ENCODE peak calls at places on chromosome 2, in eight cellular contexts. S is stomach, V is HCT116, F is breast epithelium, B is transverse colon, D is A549, C is lower leg skin, Q is heart left ventricle. W is an unnamed sample.

GRCh38 chr2:195026261-195026660 is 630.8 kb upstream of the SLC39A10 start:
- DNase-seq in S (no peak), V (no peak), F (no peak), B (no peak), D (no peak), C (no peak), Q (no peak), W (no peak)

GRCh38 chr2:60674524-60675165 is 81.4 kb upstream of the PAPOLG start:
- DNase-seq in S (peak), V (peak), F (peak), B (peak), D (peak), C (peak), Q (peak), W (peak)

GRCh38 chr2:196183528-196184231 is 12.3 kb upstream of the STK17B start:
- DNase-seq in S (no peak), V (no peak), F (no peak), B (no peak), D (no peak), C (no peak), Q (no peak), W (no peak)

GRCh38 chr2:168220971-168221819 is 26.2 kb downstream of the STK39 start:
- DNase-seq in S (no peak), V (no peak), F (no peak), B (no peak), D (no peak), C (no peak), Q (no peak), W (no peak)

GRCh38 chr2:63871864-63872263 is 30.2 kb downstream of the UGP2 start:
- DNase-seq in S (no peak), V (no peak), F (no peak), B (no peak), D (no peak), C (no peak), Q (no peak), W (no peak)

GRCh38 chr2:138090330-138090729 is 126.1 kb downstream of the HNMT start:
- DNase-seq in S (no peak), V (peak), F (no peak), B (no peak), D (no peak), C (no peak), Q (no peak), W (no peak)

GRCh38 chr2:98926601-98927000 is 9.4 kb downstream of the CRACDL start:
- DNase-seq in S (no peak), V (no peak), F (no peak), B (no peak), D (no peak), C (peak), Q (no peak), W (no peak)

GRCh38 chr2:72745679-72746368 is 80.0 kb downstream of the EXOC6B start:
- DNase-seq in S (no peak), V (peak), F (no peak), B (no peak), D (peak), C (no peak), Q (no peak), W (no peak)

GRCh38 chr2:71780162-71780561 is 326.8 kb downstream of the DYSF start:
- DNase-seq in S (no peak), V (no peak), F (no peak), B (no peak), D (no peak), C (peak), Q (no peak), W (no peak)

GRCh38 chr2:65595641-65596040 is 163.2 kb upstream of the SPRED2 start:
- DNase-seq in S (no peak), V (no peak), F (no peak), B (no peak), D (no peak), C (no peak), Q (no peak), W (no peak)

GRCh38 chr2:238331916-238332315 is 11.6 kb downstream of the TRAF3IP1 start:
- DNase-seq in S (no peak), V (no peak), F (no peak), B (no peak), D (no peak), C (no peak), Q (no peak), W (no peak)

GRCh38 chr2:54470241-54470938 is 14.3 kb downstream of the SPTBN1 start:
- DNase-seq in S (no peak), V (no peak), F (no peak), B (no peak), D (no peak), C (no peak), Q (no peak), W (no peak)

GRCh38 chr2:96204836-96205235 is 3.8 kb downstream of the STARD7 start:
- DNase-seq in S (no peak), V (no peak), F (no peak), B (no peak), D (no peak), C (no peak), Q (no peak), W (no peak)

GRCh38 chr2:207930747-207931146 is 94.6 kb downstream of the PLEKHM3 start:
- DNase-seq in S (peak), V (peak), F (no peak), B (peak), D (no peak), C (no peak), Q (no peak), W (no peak)

GRCh38 chr2:40115348-40115747 is 336.3 kb upstream of the THUMPD2 start:
- DNase-seq in S (no peak), V (no peak), F (no peak), B (no peak), D (no peak), C (no peak), Q (no peak), W (no peak)

GRCh38 chr2:207693641-207694249 is 17.7 kb upstream of the CCNYL1 start:
- DNase-seq in S (no peak), V (no peak), F (no peak), B (no peak), D (no peak), C (no peak), Q (no peak), W (no peak)

GRCh38 chr2:37585982-37586621 is 85.3 kb downstream of the CDC42EP3 start:
- DNase-seq in S (peak), V (peak), F (no peak), B (peak), D (no peak), C (peak), Q (peak), W (no peak)

GRCh38 chr2:190705280-190705679 is 56.4 kb downstream of the NAB1 start:
- DNase-seq in S (no peak), V (no peak), F (no peak), B (no peak), D (no peak), C (no peak), Q (no peak), W (no peak)

GRCh38 chr2:128319457-128319772 is 747 bp upstream of the HS6ST1 start:
- DNase-seq in S (no peak), V (no peak), F (no peak), B (no peak), D (no peak), C (no peak), Q (no peak), W (no peak)

GRCh38 chr2:147696426-147696825 is 148.4 kb upstream of the ACVR2A start:
- DNase-seq in S (no peak), V (no peak), F (no peak), B (no peak), D (no peak), C (no peak), Q (no peak), W (no peak)

GRCh38 chr2:3322311-3322970 is 55.2 kb downstream of the EIPR1 start:
- DNase-seq in S (no peak), V (no peak), F (no peak), B (no peak), D (no peak), C (no peak), Q (no peak), W (no peak)

GRCh38 chr2:160596431-160596830 is 102.8 kb upstream of the RBMS1 start:
- DNase-seq in S (no peak), V (no peak), F (no peak), B (no peak), D (no peak), C (no peak), Q (no peak), W (no peak)

GRCh38 chr2:157486596-157487270 is 42.8 kb upstream of the CYTIP start:
- DNase-seq in S (no peak), V (no peak), F (no peak), B (no peak), D (no peak), C (no peak), Q (no peak), W (no peak)

GRCh38 chr2:135798762-135799161 is 38.2 kb downstream of the LCT start:
- DNase-seq in S (no peak), V (no peak), F (no peak), B (no peak), D (no peak), C (no peak), Q (no peak), W (no peak)

DNA sequence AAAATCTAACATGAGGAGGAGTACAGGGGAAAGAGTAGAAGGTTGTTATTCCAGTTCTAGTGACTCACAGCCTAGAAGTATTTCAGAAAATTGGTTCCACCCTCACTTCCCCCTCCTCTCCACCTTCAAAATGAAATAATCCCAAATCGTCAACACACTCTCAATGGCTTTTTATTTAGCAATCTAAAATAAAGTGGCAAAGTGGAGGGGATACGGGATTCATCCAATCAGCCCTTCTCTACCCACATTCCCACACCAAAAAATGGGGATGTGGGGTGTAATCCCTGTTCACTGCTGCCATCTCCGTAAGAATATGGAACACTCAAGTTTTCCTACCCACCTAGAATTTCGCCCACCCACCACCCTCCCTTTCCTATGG is 987 bp downstream of the NCKAP1 start:
- DNase-seq in S (no peak), V (peak), F (no peak), B (no peak), D (no peak), C (no peak), Q (no peak), W (no peak)
- TF ChIP-seq POLR2A in S (no peak), V (no peak), F (no peak), B (no peak), D (no peak), C (no peak), Q (no peak), W (no peak)

GRCh38 chr2:12317853-12318426 is 398.8 kb upstream of the TRIB2 start:
- DNase-seq in S (no peak), V (no peak), F (no peak), B (peak), D (no peak), C (no peak), Q (no peak), W (no peak)

GRCh38 chr2:12315224-12315623 is 401.5 kb upstream of the TRIB2 start:
- DNase-seq in S (no peak), V (no peak), F (no peak), B (no peak), D (no peak), C (no peak), Q (no peak), W (no peak)

GRCh38 chr2:12317286-12317685 is 399.4 kb upstream of the TRIB2 start:
- DNase-seq in S (no peak), V (no peak), F (no peak), B (no peak), D (no peak), C (no peak), Q (no peak), W (no peak)

GRCh38 chr2:12318427-12319057 is 398.2 kb upstream of the TRIB2 start:
- DNase-seq in S (no peak), V (no peak), F (no peak), B (peak), D (no peak), C (no peak), Q (no peak), W (no peak)

GRCh38 chr2:12316464-12316863 is 400.3 kb upstream of the TRIB2 start:
- DNase-seq in S (no peak), V (no peak), F (no peak), B (no peak), D (no peak), C (no peak), Q (no peak), W (no peak)
- H3K4me3 ChIP-seq in S (no peak), V (no peak), F (no peak), B (no peak), D (no peak), C (no peak), Q (no peak), W (no peak)

GRCh38 chr2:10278029-10278762 is 24.5 kb upstream of the HPCAL1 start:
- DNase-seq in S (no peak), V (no peak), F (no peak), B (peak), D (no peak), C (peak), Q (peak), W (no peak)
- TF ChIP-seq POLR2A in S (no peak), V (no peak), F (no peak), B (no peak), D (no peak), C (no peak), Q (no peak), W (no peak)

GRCh38 chr2:112000399-112001135 is 54.5 kb upstream of the TMEM87B start:
- DNase-seq in S (no peak), V (no peak), F (no peak), B (no peak), D (no peak), C (no peak), Q (no peak), W (no peak)
- H3K4me3 ChIP-seq in S (no peak), V (no peak), F (no peak), B (no peak), D (no peak), C (no peak), Q (no peak), W (no peak)

DNA sequence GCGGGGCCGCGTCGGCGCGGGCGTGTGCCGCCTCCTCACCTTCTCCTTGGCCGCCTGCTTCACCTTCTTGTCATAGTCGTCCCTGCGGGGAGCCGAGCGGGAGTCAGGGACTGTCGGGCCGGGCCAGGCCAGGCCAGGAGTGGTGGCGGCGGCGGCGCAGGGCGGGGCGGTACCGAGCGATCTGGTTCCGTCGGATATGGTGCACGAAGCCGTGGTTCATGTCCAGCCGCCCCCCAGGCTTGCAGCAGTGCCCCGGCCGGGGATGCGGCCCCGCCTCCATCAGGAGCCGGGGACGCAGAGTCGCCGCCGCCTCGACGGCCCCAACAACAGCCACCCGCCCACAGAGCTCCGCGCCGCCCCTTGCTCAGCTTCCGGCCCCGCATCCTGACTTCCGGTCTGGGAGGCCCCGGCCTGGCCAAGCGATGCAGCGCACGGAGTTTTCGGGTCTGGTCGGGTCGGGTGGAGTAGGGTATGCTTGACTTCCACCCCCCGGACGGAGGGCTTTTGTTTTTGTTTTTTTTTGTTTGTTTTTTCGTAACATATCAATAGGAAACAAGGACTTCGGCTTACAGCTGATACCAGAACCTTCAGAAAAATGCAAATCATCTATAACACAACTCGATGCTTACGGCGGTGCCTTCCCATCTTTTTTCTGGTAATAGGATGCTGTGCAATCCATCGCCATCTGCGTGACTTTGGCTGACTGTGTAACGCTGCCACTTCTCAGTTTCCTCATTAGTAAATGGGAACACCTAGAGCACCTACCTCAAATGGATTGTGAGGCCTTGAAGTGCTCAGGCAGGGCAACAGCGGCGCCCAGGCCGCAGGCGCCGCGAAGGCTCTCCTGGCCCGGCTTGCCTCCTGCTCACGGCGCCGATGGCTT is at the start of gene C2orf68:
- DNase-seq in S (peak), V (peak), F (peak), B (peak), D (peak), C (peak), Q (peak), W (peak)
- TF ChIP-seq POLR2A in S (peak), V (peak), F (peak), B (peak), D (peak), C (no peak), Q (no peak), W (no peak)

W was measured in esophagus squamous epithelium.